ENCODE peak calls at places on chromosome 9, in five cellular contexts. Q is sigmoid colon; E is RWPE1; C is stimulated activated CD4-positive, alpha-beta T cell treated with anti-CD3 and anti-CD28 coated beads, Interleukin-15, amount 100 ng/mL, for 1 hour; Z is lung. P is an unnamed sample.

GRCh38 chr9:77599492-77599891 is 48.6 kb downstream of the GNA14 start:
- DNase-seq in Q (no peak), C (no peak), E (no peak), Z (no peak), P (no peak)

GRCh38 chr9:114483499-114483898 is 21.8 kb downstream of the WHRN start:
- DNase-seq in Q (no peak), E (no peak), C (no peak), Z (no peak), P (no peak)

GRCh38 chr9:99860266-99860665 is 38.6 kb downstream of the NR4A3 start:
- DNase-seq in E (no peak), Q (no peak), C (no peak), Z (no peak), P (no peak)

GRCh38 chr9:95429948-95430620 is 86.7 kb downstream of the PTCH1 start:
- DNase-seq in Z (no peak), E (no peak), C (no peak), Q (no peak), P (no peak)

GRCh38 chr9:136562746-136563506 is 17.1 kb upstream of the NOTCH1 start:
- DNase-seq in E (no peak), Z (no peak), C (no peak), Q (no peak), P (no peak)

GRCh38 chr9:112065781-112066606 is 109.1 kb downstream of the SUSD1 start:
- DNase-seq in Q (peak), C (no peak), Z (peak), E (peak), P (peak)

GRCh38 chr9:407255-407654 is 192.6 kb downstream of the DOCK8 start:
- DNase-seq in C (no peak), Z (no peak), E (no peak), Q (no peak), P (no peak)

GRCh38 chr9:23596913-23597634 is 229.0 kb downstream of the ELAVL2 start:
- DNase-seq in Z (no peak), C (no peak), Q (no peak), E (no peak), P (no peak)

GRCh38 chr9:90340421-90340820 is 302.2 kb downstream of the DIRAS2 start:
- DNase-seq in Q (no peak), Z (no peak), E (peak), C (no peak), P (peak)

GRCh38 chr9:117265253-117265652 is 149.6 kb downstream of the ASTN2 start:
- DNase-seq in Z (no peak), Q (no peak), E (no peak), C (no peak), P (no peak)

GRCh38 chr9:127025042-127025441 is 97.4 kb downstream of the ANGPTL2 start:
- DNase-seq in Q (no peak), Z (no peak), E (no peak), C (no peak), P (no peak)

GRCh38 chr9:138033950-138034349 is 156.4 kb downstream of the CACNA1B start:
- DNase-seq in E (no peak), Q (no peak), C (no peak), Z (no peak), P (no peak)

GRCh38 chr9:94612071-94612470 is 18.4 kb upstream of the FBP2 start:
- DNase-seq in E (no peak), C (no peak), Q (no peak), Z (no peak), P (no peak)

GRCh38 chr9:113634597-113635515 is 171.3 kb downstream of the RGS3 start:
- DNase-seq in E (no peak), Q (peak), C (no peak), Z (no peak), P (no peak)

GRCh38 chr9:126959326-126959725 is 44.7 kb downstream of the RALGPS1 start:
- DNase-seq in E (no peak), C (no peak), Z (no peak), Q (no peak), P (no peak)

GRCh38 chr9:137365056-137365455 is 57.9 kb downstream of the EXD3 start:
- DNase-seq in E (no peak), C (no peak), Z (no peak), Q (no peak), P (no peak)

GRCh38 chr9:78044886-78045285 is 13.3 kb upstream of the GNAQ start:
- DNase-seq in C (no peak), Q (no peak), Z (no peak), E (no peak), P (no peak)

GRCh38 chr9:128523199-128523925 is 18.8 kb downstream of the GLE1 start:
- DNase-seq in Q (peak), E (no peak), C (no peak), Z (no peak), P (peak)

GRCh38 chr9:78131969-78132687 is 100.5 kb upstream of the GNAQ start:
- DNase-seq in E (no peak), C (no peak), Q (no peak), Z (no peak), P (peak)

GRCh38 chr9:105911104-105911911 is 217.0 kb downstream of the TMEM38B start:
- DNase-seq in C (no peak), Z (no peak), Q (no peak), E (peak), P (no peak)

GRCh38 chr9:136863623-136864273 is 2.4 kb downstream of the EDF1 start:
- DNase-seq in Z (no peak), Q (no peak), E (no peak), C (no peak), P (no peak)

GRCh38 chr9:35914307-35914807 is 5.1 kb downstream of the SPAAR start:
- DNase-seq in E (no peak), Q (peak), Z (no peak), C (no peak), P (no peak)

P was measured in brain microvascular endothelial cell.